ENCODE peak calls at places on chromosome 18, in five cellular contexts. One of them, this sample, is unnamed. For H3K4me1, the result is how much of the 10 kb centered on the place peaks cover.

GRCh38 chr18:48072428-48073204 is 142.2 kb upstream of the SMAD2 start:
- DNase-seq in GM12878: no peak
- DNase-seq in A549: no peak
- DNase-seq in Peyer's patch: no peak
- DNase-seq in stomach: no peak
- DNase-seq in this sample: no peak

GRCh38 chr18:8754995-8755955 is 49.9 kb downstream of the MTCL1 start:
- DNase-seq in GM12878: peak
- DNase-seq in A549: no peak
- DNase-seq in Peyer's patch: no peak
- DNase-seq in stomach: no peak
- DNase-seq in this sample: no peak

GRCh38 chr18:31648966-31649429 is 35.4 kb downstream of the B4GALT6 start:
- DNase-seq in GM12878: peak
- DNase-seq in A549: peak
- DNase-seq in Peyer's patch: no peak
- DNase-seq in stomach: no peak
- DNase-seq in this sample: no peak

GRCh38 chr18:80104364-80104779 is 4.7 kb upstream of the ADNP2 start:
- DNase-seq in GM12878: no peak
- DNase-seq in A549: no peak
- DNase-seq in Peyer's patch: no peak
- DNase-seq in stomach: no peak
- DNase-seq in this sample: no peak

GRCh38 chr18:35625232-35625631 is 43.7 kb downstream of the GALNT1 start:
- DNase-seq in GM12878: no peak
- DNase-seq in A549: no peak
- DNase-seq in Peyer's patch: no peak
- DNase-seq in stomach: no peak
- DNase-seq in this sample: no peak

GRCh38 chr18:62152844-62153243 is 34.0 kb downstream of the PIGN start:
- DNase-seq in GM12878: no peak
- DNase-seq in A549: no peak
- DNase-seq in Peyer's patch: no peak
- DNase-seq in stomach: no peak
- DNase-seq in this sample: no peak

GRCh38 chr18:27276886-27277285 is 91.8 kb upstream of the CHST9 start:
- DNase-seq in GM12878: no peak
- DNase-seq in A549: no peak
- DNase-seq in Peyer's patch: no peak
- DNase-seq in stomach: no peak
- DNase-seq in this sample: no peak

GRCh38 chr18:53534695-53535094 is 689.8 kb downstream of the MBD2 start:
- DNase-seq in GM12878: no peak
- DNase-seq in A549: no peak
- DNase-seq in Peyer's patch: no peak
- DNase-seq in stomach: no peak
- DNase-seq in this sample: no peak

GRCh38 chr18:55634545-55634944 is 46.6 kb upstream of the TCF4 start:
- DNase-seq in GM12878: no peak
- DNase-seq in A549: no peak
- DNase-seq in Peyer's patch: no peak
- DNase-seq in stomach: no peak
- DNase-seq in this sample: no peak

GRCh38 chr18:9825571-9826073 is 60.2 kb upstream of the TXNDC2 start:
- DNase-seq in GM12878: no peak
- DNase-seq in A549: peak
- DNase-seq in Peyer's patch: no peak
- DNase-seq in stomach: no peak
- DNase-seq in this sample: no peak

GRCh38 chr18:28802546-28802945 is 625.6 kb upstream of the CDH2 start:
- DNase-seq in GM12878: no peak
- DNase-seq in A549: no peak
- DNase-seq in Peyer's patch: no peak
- DNase-seq in stomach: no peak
- DNase-seq in this sample: no peak

GRCh38 chr18:9062418-9062751 is 40.1 kb upstream of the NDUFV2 start:
- DNase-seq in GM12878: no peak
- DNase-seq in A549: no peak
- DNase-seq in Peyer's patch: no peak
- DNase-seq in stomach: no peak
- DNase-seq in this sample: no peak

GRCh38 chr18:36933552-36933951 is 104.6 kb downstream of the KIAA1328 start:
- DNase-seq in GM12878: no peak
- DNase-seq in A549: no peak
- DNase-seq in Peyer's patch: no peak
- DNase-seq in stomach: no peak
- DNase-seq in this sample: no peak

GRCh38 chr18:79826966-79827365 is 29.2 kb downstream of the KCNG2 start:
- DNase-seq in GM12878: no peak
- DNase-seq in A549: no peak
- DNase-seq in Peyer's patch: no peak
- DNase-seq in stomach: no peak
- DNase-seq in this sample: no peak

GRCh38 chr18:57437782-57438668 is 2.9 kb downstream of the ONECUT2 start:
- DNase-seq in GM12878: no peak
- DNase-seq in A549: peak
- DNase-seq in Peyer's patch: peak
- DNase-seq in stomach: no peak
- DNase-seq in this sample: no peak

GRCh38 chr18:34694611-34695165 is 15.4 kb upstream of the DTNA start:
- DNase-seq in GM12878: no peak
- DNase-seq in A549: no peak
- DNase-seq in Peyer's patch: no peak
- DNase-seq in stomach: no peak
- DNase-seq in this sample: no peak

GRCh38 chr18:48926420-48926857 is 24.3 kb downstream of the SMAD7 start:
- DNase-seq in GM12878: no peak
- DNase-seq in A549: no peak
- DNase-seq in Peyer's patch: peak
- DNase-seq in stomach: peak
- DNase-seq in this sample: no peak

GRCh38 chr18:32714571-32715148 is 58.2 kb downstream of the KLHL14 start:
- DNase-seq in GM12878: peak
- DNase-seq in A549: peak
- DNase-seq in Peyer's patch: no peak
- DNase-seq in stomach: peak
- DNase-seq in this sample: no peak

GRCh38 chr18:9861933-9862332 is 23.8 kb upstream of the TXNDC2 start:
- DNase-seq in GM12878: peak
- DNase-seq in A549: no peak
- DNase-seq in Peyer's patch: no peak
- DNase-seq in stomach: no peak
- DNase-seq in this sample: no peak

GRCh38 chr18:68564348-68564747 is 150.6 kb downstream of the TMX3 start:
- DNase-seq in GM12878: no peak
- DNase-seq in A549: no peak
- DNase-seq in Peyer's patch: no peak
- DNase-seq in stomach: no peak
- DNase-seq in this sample: no peak

GRCh38 chr18:79857082-79857661 is 59.4 kb downstream of the KCNG2 start:
- DNase-seq in GM12878: no peak
- DNase-seq in A549: peak
- DNase-seq in Peyer's patch: peak
- DNase-seq in stomach: no peak
- DNase-seq in this sample: no peak

GRCh38 chr18:38759457-38759856 is 1193.9 kb upstream of the CELF4 start:
- DNase-seq in GM12878: no peak
- DNase-seq in A549: no peak
- DNase-seq in Peyer's patch: no peak
- DNase-seq in stomach: no peak
- DNase-seq in this sample: no peak

GRCh38 chr18:2173464-2173863 is 397.8 kb downstream of the METTL4 start:
- DNase-seq in GM12878: no peak
- DNase-seq in A549: peak
- DNase-seq in Peyer's patch: no peak
- DNase-seq in stomach: peak
- DNase-seq in this sample: no peak

GRCh38 chr18:25229080-25229479 is 122.9 kb downstream of the ZNF521 start:
- DNase-seq in GM12878: no peak
- DNase-seq in A549: no peak
- DNase-seq in Peyer's patch: no peak
- DNase-seq in stomach: no peak
- DNase-seq in this sample: no peak

GRCh38 chr18:44580159-44580558 is 100.5 kb upstream of the SETBP1 start:
- DNase-seq in GM12878: no peak
- DNase-seq in A549: no peak
- DNase-seq in Peyer's patch: no peak
- DNase-seq in stomach: no peak
- DNase-seq in this sample: no peak

GRCh38 chr18:44579745-44580144 is 100.9 kb upstream of the SETBP1 start:
- DNase-seq in GM12878: no peak
- DNase-seq in A549: no peak
- DNase-seq in Peyer's patch: no peak
- DNase-seq in stomach: no peak
- DNase-seq in this sample: no peak

GRCh38 chr18:44579028-44579692 is 101.5 kb upstream of the SETBP1 start:
- DNase-seq in GM12878: no peak
- DNase-seq in A549: peak
- DNase-seq in Peyer's patch: no peak
- DNase-seq in stomach: no peak
- DNase-seq in this sample: no peak

GRCh38 chr18:44584900-44585299 is 95.8 kb upstream of the SETBP1 start:
- DNase-seq in GM12878: no peak
- DNase-seq in A549: no peak
- DNase-seq in Peyer's patch: no peak
- DNase-seq in stomach: no peak
- DNase-seq in this sample: no peak

DNA sequence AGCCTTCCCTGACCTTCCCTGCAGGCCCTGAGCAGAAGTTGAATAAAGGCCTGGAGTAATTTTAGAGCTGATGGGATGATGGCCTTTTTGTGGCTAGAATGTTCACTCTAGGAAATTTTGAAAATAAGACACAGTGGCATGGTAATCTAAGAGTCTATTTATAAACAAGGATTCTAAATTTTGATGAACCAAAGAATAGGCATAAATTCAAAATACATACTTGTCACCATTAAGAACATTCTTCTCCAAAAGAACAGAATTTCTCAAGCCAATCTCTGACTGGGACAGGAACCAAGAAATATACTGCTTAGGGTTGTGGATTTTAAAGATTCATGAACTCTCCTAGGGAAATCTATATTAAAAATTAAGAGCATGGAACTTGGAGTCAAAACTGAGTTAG is 98.3 kb upstream of the SETBP1 start:
- DNase-seq in GM12878: no peak
- DNase-seq in A549: no peak
- DNase-seq in Peyer's patch: no peak
- DNase-seq in stomach: no peak
- DNase-seq in this sample: no peak
- H3K4me3 ChIP-seq in GM12878: no peak
- H3K4me3 ChIP-seq in A549: no peak
- H3K4me3 ChIP-seq in Peyer's patch: no peak
- H3K4me3 ChIP-seq in stomach: no peak
- H3K4me3 ChIP-seq in this sample: no peak

DNA sequence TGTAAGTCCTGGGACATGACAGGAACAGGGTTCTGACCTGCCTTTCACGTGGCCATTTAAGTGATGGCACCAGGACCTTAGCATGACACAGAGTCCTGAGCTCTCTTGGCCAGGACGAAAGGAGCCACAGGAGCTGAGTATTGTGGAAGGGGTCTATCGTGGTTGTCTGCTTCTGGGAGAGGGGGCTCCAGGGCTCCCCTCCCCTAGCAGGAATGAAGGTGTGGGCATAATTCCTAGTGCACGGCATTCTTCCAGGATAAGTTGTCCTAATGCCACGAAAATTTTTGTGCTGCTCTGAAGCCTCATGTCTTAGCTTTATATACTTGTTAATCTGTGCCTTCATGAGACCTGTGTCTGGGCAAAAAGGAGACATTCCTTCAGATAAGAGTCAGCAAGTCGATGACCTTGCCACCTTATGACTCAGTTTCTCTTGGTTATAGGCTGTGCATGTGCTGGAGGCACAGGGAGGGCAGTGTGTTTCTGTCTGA is 17.1 kb downstream of the GATA6 start:
- DNase-seq in GM12878: no peak
- DNase-seq in A549: no peak
- DNase-seq in Peyer's patch: no peak
- DNase-seq in stomach: no peak
- DNase-seq in this sample: no peak
- H3K4me1 ChIP-seq in GM12878: under half
- H3K4me1 ChIP-seq in A549: under half
- H3K4me1 ChIP-seq in Peyer's patch: under half
- H3K4me1 ChIP-seq in stomach: under half
- H3K4me1 ChIP-seq in this sample: under half

GRCh38 chr18:5419601-5420000 is 124.1 kb upstream of the ZBTB14 start:
- DNase-seq in GM12878: no peak
- DNase-seq in A549: no peak
- DNase-seq in Peyer's patch: no peak
- DNase-seq in stomach: no peak
- DNase-seq in this sample: no peak

GRCh38 chr18:5416112-5416511 is 120.6 kb upstream of the ZBTB14 start:
- DNase-seq in GM12878: no peak
- DNase-seq in A549: no peak
- DNase-seq in Peyer's patch: no peak
- DNase-seq in stomach: no peak
- DNase-seq in this sample: no peak

GRCh38 chr18:5415665-5416064 is 120.1 kb upstream of the ZBTB14 start:
- DNase-seq in GM12878: no peak
- DNase-seq in A549: no peak
- DNase-seq in Peyer's patch: no peak
- DNase-seq in stomach: no peak
- DNase-seq in this sample: no peak

GRCh38 chr18:5418985-5419495 is 123.5 kb upstream of the ZBTB14 start:
- DNase-seq in GM12878: no peak
- DNase-seq in A549: no peak
- DNase-seq in Peyer's patch: no peak
- DNase-seq in stomach: no peak
- DNase-seq in this sample: no peak

GRCh38 chr18:5417342-5417741 is 121.8 kb upstream of the ZBTB14 start:
- DNase-seq in GM12878: no peak
- DNase-seq in A549: no peak
- DNase-seq in Peyer's patch: no peak
- DNase-seq in stomach: no peak
- DNase-seq in this sample: no peak
- TF ChIP-seq POLR2A in GM12878: no peak
- TF ChIP-seq POLR2A in A549: no peak
- TF ChIP-seq POLR2A in Peyer's patch: no peak
- TF ChIP-seq POLR2A in stomach: no peak
- TF ChIP-seq POLR2A in this sample: no peak

DNA sequence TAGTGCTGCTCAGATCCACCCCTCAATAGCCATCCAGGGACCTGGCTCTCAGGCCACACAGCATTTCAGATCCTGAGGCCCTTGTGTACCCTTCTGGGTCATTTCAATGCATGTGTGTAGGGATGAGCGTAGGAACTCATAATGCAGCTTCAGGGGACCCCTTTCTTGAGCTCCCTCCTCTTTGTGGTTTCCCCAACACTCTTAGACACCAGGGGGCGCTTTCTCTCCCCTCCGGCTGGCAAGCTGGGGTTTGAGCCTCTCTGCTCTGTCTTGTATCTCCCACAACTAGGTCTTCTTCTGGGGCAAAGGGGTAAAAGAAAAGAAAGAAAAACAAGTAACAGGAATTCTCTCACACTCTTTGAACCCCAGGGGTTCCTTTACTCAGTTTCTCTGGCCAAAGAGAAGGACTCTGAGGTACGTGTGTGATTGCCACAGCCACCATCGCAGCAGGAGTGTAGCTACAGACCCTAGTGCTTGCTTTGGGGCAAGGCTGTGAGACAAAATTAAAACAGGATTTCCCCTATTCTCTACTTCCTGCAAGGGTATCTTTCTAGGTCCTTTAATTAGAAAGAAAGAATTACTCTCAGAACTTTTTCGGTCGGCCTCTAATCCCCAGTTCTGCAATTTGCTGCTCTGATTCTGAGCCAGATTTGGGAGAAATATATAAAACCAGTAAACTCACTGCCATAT is 38.0 kb downstream of the CABYR start:
- DNase-seq in GM12878: peak
- DNase-seq in A549: peak
- DNase-seq in Peyer's patch: peak
- DNase-seq in stomach: peak
- DNase-seq in this sample: no peak
- H3K4me3 ChIP-seq in GM12878: peak
- H3K4me3 ChIP-seq in A549: no peak
- H3K4me3 ChIP-seq in Peyer's patch: no peak
- H3K4me3 ChIP-seq in stomach: no peak
- H3K4me3 ChIP-seq in this sample: no peak